ENCODE peak calls at places on chromosomes 13 and 19, in nine cellular contexts. One of them, this sample, is unnamed.

GRCh38 chr13:28636677-28637317 is 22.1 kb upstream of the POMP start:
- DNase-seq in WERI-Rb-1: peak
- DNase-seq in heart left ventricle: peak
- DNase-seq in NCI-H2029 treated with DMSO at 0.1 percent for 48 hours: peak
- DNase-seq in breast epithelium: no peak
- DNase-seq in RWPE1: peak
- DNase-seq in hepatocyte: peak
- DNase-seq in activated CD4-positive, alpha-beta T cell treated with anti-CD3 and anti-CD28 coated beads, Interleukin-2, amount 50 U/mL, for 24 hours: peak
- DNase-seq in Peyer's patch: peak
- DNase-seq in this sample: peak

GRCh38 chr13:25372275-25373081 is 704 bp downstream of the ATP8A2 start:
- DNase-seq in WERI-Rb-1: peak
- DNase-seq in heart left ventricle: no peak
- DNase-seq in NCI-H2029 treated with DMSO at 0.1 percent for 48 hours: no peak
- DNase-seq in breast epithelium: no peak
- DNase-seq in RWPE1: no peak
- DNase-seq in hepatocyte: peak
- DNase-seq in activated CD4-positive, alpha-beta T cell treated with anti-CD3 and anti-CD28 coated beads, Interleukin-2, amount 50 U/mL, for 24 hours: no peak
- DNase-seq in Peyer's patch: no peak
- DNase-seq in this sample: peak

GRCh38 chr19:45340899-45341453 is 426 bp downstream of the KLC3 start:
- DNase-seq in WERI-Rb-1: peak
- DNase-seq in heart left ventricle: no peak
- DNase-seq in NCI-H2029 treated with DMSO at 0.1 percent for 48 hours: no peak
- DNase-seq in breast epithelium: no peak
- DNase-seq in RWPE1: no peak
- DNase-seq in hepatocyte: no peak
- DNase-seq in activated CD4-positive, alpha-beta T cell treated with anti-CD3 and anti-CD28 coated beads, Interleukin-2, amount 50 U/mL, for 24 hours: no peak
- DNase-seq in Peyer's patch: no peak
- DNase-seq in this sample: no peak

GRCh38 chr13:113820813-113821651 is 42.8 kb downstream of the GAS6 start:
- DNase-seq in WERI-Rb-1: no peak
- DNase-seq in heart left ventricle: peak
- DNase-seq in NCI-H2029 treated with DMSO at 0.1 percent for 48 hours: peak
- DNase-seq in breast epithelium: peak
- DNase-seq in RWPE1: peak
- DNase-seq in hepatocyte: peak
- DNase-seq in activated CD4-positive, alpha-beta T cell treated with anti-CD3 and anti-CD28 coated beads, Interleukin-2, amount 50 U/mL, for 24 hours: no peak
- DNase-seq in Peyer's patch: peak
- DNase-seq in this sample: peak

GRCh38 chr13:91296011-91296410 is 51.5 kb upstream of the MIR17HG start:
- DNase-seq in WERI-Rb-1: no peak
- DNase-seq in heart left ventricle: no peak
- DNase-seq in NCI-H2029 treated with DMSO at 0.1 percent for 48 hours: no peak
- DNase-seq in breast epithelium: no peak
- DNase-seq in RWPE1: no peak
- DNase-seq in hepatocyte: no peak
- DNase-seq in activated CD4-positive, alpha-beta T cell treated with anti-CD3 and anti-CD28 coated beads, Interleukin-2, amount 50 U/mL, for 24 hours: no peak
- DNase-seq in Peyer's patch: no peak
- DNase-seq in this sample: no peak

GRCh38 chr19:54335164-54335563 is 3.8 kb downstream of the LILRA4 start:
- DNase-seq in WERI-Rb-1: no peak
- DNase-seq in heart left ventricle: no peak
- DNase-seq in NCI-H2029 treated with DMSO at 0.1 percent for 48 hours: no peak
- DNase-seq in breast epithelium: no peak
- DNase-seq in RWPE1: no peak
- DNase-seq in hepatocyte: no peak
- DNase-seq in activated CD4-positive, alpha-beta T cell treated with anti-CD3 and anti-CD28 coated beads, Interleukin-2, amount 50 U/mL, for 24 hours: no peak
- DNase-seq in Peyer's patch: peak
- DNase-seq in this sample: no peak

GRCh38 chr19:49574206-49574755 is 6.1 kb downstream of the NOSIP start:
- DNase-seq in WERI-Rb-1: no peak
- DNase-seq in heart left ventricle: no peak
- DNase-seq in NCI-H2029 treated with DMSO at 0.1 percent for 48 hours: no peak
- DNase-seq in breast epithelium: no peak
- DNase-seq in RWPE1: no peak
- DNase-seq in hepatocyte: no peak
- DNase-seq in activated CD4-positive, alpha-beta T cell treated with anti-CD3 and anti-CD28 coated beads, Interleukin-2, amount 50 U/mL, for 24 hours: no peak
- DNase-seq in Peyer's patch: no peak
- DNase-seq in this sample: no peak

GRCh38 chr13:44837250-44837649 is 152.0 kb downstream of the NUFIP1 start:
- DNase-seq in WERI-Rb-1: no peak
- DNase-seq in heart left ventricle: no peak
- DNase-seq in NCI-H2029 treated with DMSO at 0.1 percent for 48 hours: no peak
- DNase-seq in breast epithelium: no peak
- DNase-seq in RWPE1: no peak
- DNase-seq in hepatocyte: no peak
- DNase-seq in activated CD4-positive, alpha-beta T cell treated with anti-CD3 and anti-CD28 coated beads, Interleukin-2, amount 50 U/mL, for 24 hours: no peak
- DNase-seq in Peyer's patch: no peak
- DNase-seq in this sample: no peak

GRCh38 chr13:42073683-42074082 is 25.2 kb downstream of the DGKH start:
- DNase-seq in WERI-Rb-1: no peak
- DNase-seq in heart left ventricle: no peak
- DNase-seq in NCI-H2029 treated with DMSO at 0.1 percent for 48 hours: no peak
- DNase-seq in breast epithelium: no peak
- DNase-seq in RWPE1: no peak
- DNase-seq in hepatocyte: no peak
- DNase-seq in activated CD4-positive, alpha-beta T cell treated with anti-CD3 and anti-CD28 coated beads, Interleukin-2, amount 50 U/mL, for 24 hours: no peak
- DNase-seq in Peyer's patch: no peak
- DNase-seq in this sample: no peak

GRCh38 chr13:105904034-105904742 is 631.3 kb downstream of the EFNB2 start:
- DNase-seq in WERI-Rb-1: no peak
- DNase-seq in heart left ventricle: no peak
- DNase-seq in NCI-H2029 treated with DMSO at 0.1 percent for 48 hours: no peak
- DNase-seq in breast epithelium: no peak
- DNase-seq in RWPE1: no peak
- DNase-seq in hepatocyte: no peak
- DNase-seq in activated CD4-positive, alpha-beta T cell treated with anti-CD3 and anti-CD28 coated beads, Interleukin-2, amount 50 U/mL, for 24 hours: no peak
- DNase-seq in Peyer's patch: no peak
- DNase-seq in this sample: no peak

GRCh38 chr19:1601613-1602064 is 3.6 kb downstream of the UQCR11 start:
- DNase-seq in WERI-Rb-1: no peak
- DNase-seq in heart left ventricle: no peak
- DNase-seq in NCI-H2029 treated with DMSO at 0.1 percent for 48 hours: no peak
- DNase-seq in breast epithelium: no peak
- DNase-seq in RWPE1: no peak
- DNase-seq in hepatocyte: no peak
- DNase-seq in activated CD4-positive, alpha-beta T cell treated with anti-CD3 and anti-CD28 coated beads, Interleukin-2, amount 50 U/mL, for 24 hours: no peak
- DNase-seq in Peyer's patch: no peak
- DNase-seq in this sample: no peak

GRCh38 chr13:32285633-32285965 is 29.6 kb downstream of the ZAR1L start:
- DNase-seq in WERI-Rb-1: no peak
- DNase-seq in heart left ventricle: no peak
- DNase-seq in NCI-H2029 treated with DMSO at 0.1 percent for 48 hours: no peak
- DNase-seq in breast epithelium: no peak
- DNase-seq in RWPE1: no peak
- DNase-seq in hepatocyte: no peak
- DNase-seq in activated CD4-positive, alpha-beta T cell treated with anti-CD3 and anti-CD28 coated beads, Interleukin-2, amount 50 U/mL, for 24 hours: no peak
- DNase-seq in Peyer's patch: no peak
- DNase-seq in this sample: no peak

GRCh38 chr13:113573065-113573464 is 11.5 kb upstream of the TFDP1 start:
- DNase-seq in WERI-Rb-1: no peak
- DNase-seq in heart left ventricle: no peak
- DNase-seq in NCI-H2029 treated with DMSO at 0.1 percent for 48 hours: no peak
- DNase-seq in breast epithelium: no peak
- DNase-seq in RWPE1: no peak
- DNase-seq in hepatocyte: no peak
- DNase-seq in activated CD4-positive, alpha-beta T cell treated with anti-CD3 and anti-CD28 coated beads, Interleukin-2, amount 50 U/mL, for 24 hours: no peak
- DNase-seq in Peyer's patch: no peak
- DNase-seq in this sample: no peak

GRCh38 chr13:32537580-32538233 is 888 bp downstream of the N4BP2L2 start:
- DNase-seq in WERI-Rb-1: peak
- DNase-seq in heart left ventricle: peak
- DNase-seq in NCI-H2029 treated with DMSO at 0.1 percent for 48 hours: no peak
- DNase-seq in breast epithelium: no peak
- DNase-seq in RWPE1: no peak
- DNase-seq in hepatocyte: peak
- DNase-seq in activated CD4-positive, alpha-beta T cell treated with anti-CD3 and anti-CD28 coated beads, Interleukin-2, amount 50 U/mL, for 24 hours: peak
- DNase-seq in Peyer's patch: peak
- DNase-seq in this sample: no peak

GRCh38 chr19:681029-681626 is 4.9 kb downstream of the FSTL3 start:
- DNase-seq in WERI-Rb-1: peak
- DNase-seq in heart left ventricle: no peak
- DNase-seq in NCI-H2029 treated with DMSO at 0.1 percent for 48 hours: no peak
- DNase-seq in breast epithelium: peak
- DNase-seq in RWPE1: no peak
- DNase-seq in hepatocyte: peak
- DNase-seq in activated CD4-positive, alpha-beta T cell treated with anti-CD3 and anti-CD28 coated beads, Interleukin-2, amount 50 U/mL, for 24 hours: peak
- DNase-seq in Peyer's patch: peak
- DNase-seq in this sample: no peak

GRCh38 chr19:10764340-10764894 is 46.5 kb downstream of the DNM2 start:
- DNase-seq in WERI-Rb-1: no peak
- DNase-seq in heart left ventricle: no peak
- DNase-seq in NCI-H2029 treated with DMSO at 0.1 percent for 48 hours: no peak
- DNase-seq in breast epithelium: no peak
- DNase-seq in RWPE1: no peak
- DNase-seq in hepatocyte: peak
- DNase-seq in activated CD4-positive, alpha-beta T cell treated with anti-CD3 and anti-CD28 coated beads, Interleukin-2, amount 50 U/mL, for 24 hours: no peak
- DNase-seq in Peyer's patch: peak
- DNase-seq in this sample: no peak

GRCh38 chr13:29162638-29163037 is 342.5 kb downstream of the MTUS2 start:
- DNase-seq in WERI-Rb-1: no peak
- DNase-seq in heart left ventricle: no peak
- DNase-seq in NCI-H2029 treated with DMSO at 0.1 percent for 48 hours: no peak
- DNase-seq in breast epithelium: no peak
- DNase-seq in RWPE1: no peak
- DNase-seq in hepatocyte: peak
- DNase-seq in activated CD4-positive, alpha-beta T cell treated with anti-CD3 and anti-CD28 coated beads, Interleukin-2, amount 50 U/mL, for 24 hours: no peak
- DNase-seq in Peyer's patch: no peak
- DNase-seq in this sample: no peak

GRCh38 chr19:32599736-32600157 is 18.8 kb downstream of the PDCD5 start:
- DNase-seq in WERI-Rb-1: peak
- DNase-seq in heart left ventricle: no peak
- DNase-seq in NCI-H2029 treated with DMSO at 0.1 percent for 48 hours: peak
- DNase-seq in breast epithelium: no peak
- DNase-seq in RWPE1: peak
- DNase-seq in hepatocyte: peak
- DNase-seq in activated CD4-positive, alpha-beta T cell treated with anti-CD3 and anti-CD28 coated beads, Interleukin-2, amount 50 U/mL, for 24 hours: peak
- DNase-seq in Peyer's patch: peak
- DNase-seq in this sample: peak

GRCh38 chr13:49997935-49998334 is 1.1 kb downstream of the TRIM13 start:
- DNase-seq in WERI-Rb-1: no peak
- DNase-seq in heart left ventricle: no peak
- DNase-seq in NCI-H2029 treated with DMSO at 0.1 percent for 48 hours: no peak
- DNase-seq in breast epithelium: no peak
- DNase-seq in RWPE1: no peak
- DNase-seq in hepatocyte: no peak
- DNase-seq in activated CD4-positive, alpha-beta T cell treated with anti-CD3 and anti-CD28 coated beads, Interleukin-2, amount 50 U/mL, for 24 hours: no peak
- DNase-seq in Peyer's patch: no peak
- DNase-seq in this sample: no peak

GRCh38 chr19:16223746-16224145 is 26.0 kb downstream of the AP1M1 start:
- DNase-seq in WERI-Rb-1: no peak
- DNase-seq in heart left ventricle: no peak
- DNase-seq in NCI-H2029 treated with DMSO at 0.1 percent for 48 hours: no peak
- DNase-seq in breast epithelium: no peak
- DNase-seq in RWPE1: no peak
- DNase-seq in hepatocyte: no peak
- DNase-seq in activated CD4-positive, alpha-beta T cell treated with anti-CD3 and anti-CD28 coated beads, Interleukin-2, amount 50 U/mL, for 24 hours: no peak
- DNase-seq in Peyer's patch: peak
- DNase-seq in this sample: no peak

GRCh38 chr19:50486823-50487515 is 10.3 kb upstream of the GARIN5A start:
- DNase-seq in WERI-Rb-1: peak
- DNase-seq in heart left ventricle: no peak
- DNase-seq in NCI-H2029 treated with DMSO at 0.1 percent for 48 hours: no peak
- DNase-seq in breast epithelium: no peak
- DNase-seq in RWPE1: no peak
- DNase-seq in hepatocyte: no peak
- DNase-seq in activated CD4-positive, alpha-beta T cell treated with anti-CD3 and anti-CD28 coated beads, Interleukin-2, amount 50 U/mL, for 24 hours: peak
- DNase-seq in Peyer's patch: no peak
- DNase-seq in this sample: no peak

GRCh38 chr13:51906581-51906980 is 44.8 kb downstream of the CCDC70 start:
- DNase-seq in WERI-Rb-1: no peak
- DNase-seq in heart left ventricle: no peak
- DNase-seq in NCI-H2029 treated with DMSO at 0.1 percent for 48 hours: no peak
- DNase-seq in breast epithelium: peak
- DNase-seq in RWPE1: no peak
- DNase-seq in hepatocyte: no peak
- DNase-seq in activated CD4-positive, alpha-beta T cell treated with anti-CD3 and anti-CD28 coated beads, Interleukin-2, amount 50 U/mL, for 24 hours: no peak
- DNase-seq in Peyer's patch: no peak
- DNase-seq in this sample: no peak

GRCh38 chr13:109204252-109204651 is 574.8 kb downstream of the MYO16 start:
- DNase-seq in WERI-Rb-1: no peak
- DNase-seq in heart left ventricle: no peak
- DNase-seq in NCI-H2029 treated with DMSO at 0.1 percent for 48 hours: peak
- DNase-seq in breast epithelium: no peak
- DNase-seq in RWPE1: no peak
- DNase-seq in hepatocyte: no peak
- DNase-seq in activated CD4-positive, alpha-beta T cell treated with anti-CD3 and anti-CD28 coated beads, Interleukin-2, amount 50 U/mL, for 24 hours: no peak
- DNase-seq in Peyer's patch: no peak
- DNase-seq in this sample: no peak

GRCh38 chr13:35879111-35879510 is 252.1 kb downstream of the DCLK1 start:
- DNase-seq in WERI-Rb-1: no peak
- DNase-seq in heart left ventricle: no peak
- DNase-seq in NCI-H2029 treated with DMSO at 0.1 percent for 48 hours: no peak
- DNase-seq in breast epithelium: no peak
- DNase-seq in RWPE1: no peak
- DNase-seq in hepatocyte: no peak
- DNase-seq in activated CD4-positive, alpha-beta T cell treated with anti-CD3 and anti-CD28 coated beads, Interleukin-2, amount 50 U/mL, for 24 hours: no peak
- DNase-seq in Peyer's patch: no peak
- DNase-seq in this sample: peak

GRCh38 chr13:40476175-40476958 is 190.1 kb downstream of the FOXO1 start:
- DNase-seq in WERI-Rb-1: no peak
- DNase-seq in heart left ventricle: no peak
- DNase-seq in NCI-H2029 treated with DMSO at 0.1 percent for 48 hours: no peak
- DNase-seq in breast epithelium: no peak
- DNase-seq in RWPE1: no peak
- DNase-seq in hepatocyte: no peak
- DNase-seq in activated CD4-positive, alpha-beta T cell treated with anti-CD3 and anti-CD28 coated beads, Interleukin-2, amount 50 U/mL, for 24 hours: no peak
- DNase-seq in Peyer's patch: peak
- DNase-seq in this sample: no peak

GRCh38 chr19:2210987-2211740 is 25.0 kb downstream of the PLEKHJ1 start:
- DNase-seq in WERI-Rb-1: no peak
- DNase-seq in heart left ventricle: no peak
- DNase-seq in NCI-H2029 treated with DMSO at 0.1 percent for 48 hours: no peak
- DNase-seq in breast epithelium: no peak
- DNase-seq in RWPE1: no peak
- DNase-seq in hepatocyte: no peak
- DNase-seq in activated CD4-positive, alpha-beta T cell treated with anti-CD3 and anti-CD28 coated beads, Interleukin-2, amount 50 U/mL, for 24 hours: no peak
- DNase-seq in Peyer's patch: no peak
- DNase-seq in this sample: no peak

GRCh38 chr13:66689037-66689619 is 541.0 kb downstream of the PCDH9 start:
- DNase-seq in WERI-Rb-1: no peak
- DNase-seq in heart left ventricle: no peak
- DNase-seq in NCI-H2029 treated with DMSO at 0.1 percent for 48 hours: no peak
- DNase-seq in breast epithelium: no peak
- DNase-seq in RWPE1: no peak
- DNase-seq in hepatocyte: no peak
- DNase-seq in activated CD4-positive, alpha-beta T cell treated with anti-CD3 and anti-CD28 coated beads, Interleukin-2, amount 50 U/mL, for 24 hours: no peak
- DNase-seq in Peyer's patch: no peak
- DNase-seq in this sample: no peak

GRCh38 chr13:42007844-42008243 is 40.6 kb upstream of the DGKH start:
- DNase-seq in WERI-Rb-1: no peak
- DNase-seq in heart left ventricle: no peak
- DNase-seq in NCI-H2029 treated with DMSO at 0.1 percent for 48 hours: no peak
- DNase-seq in breast epithelium: no peak
- DNase-seq in RWPE1: no peak
- DNase-seq in hepatocyte: no peak
- DNase-seq in activated CD4-positive, alpha-beta T cell treated with anti-CD3 and anti-CD28 coated beads, Interleukin-2, amount 50 U/mL, for 24 hours: no peak
- DNase-seq in Peyer's patch: no peak
- DNase-seq in this sample: no peak

GRCh38 chr13:108667205-108667604 is 37.8 kb downstream of the MYO16 start:
- DNase-seq in WERI-Rb-1: no peak
- DNase-seq in heart left ventricle: no peak
- DNase-seq in NCI-H2029 treated with DMSO at 0.1 percent for 48 hours: no peak
- DNase-seq in breast epithelium: no peak
- DNase-seq in RWPE1: no peak
- DNase-seq in hepatocyte: no peak
- DNase-seq in activated CD4-positive, alpha-beta T cell treated with anti-CD3 and anti-CD28 coated beads, Interleukin-2, amount 50 U/mL, for 24 hours: no peak
- DNase-seq in Peyer's patch: no peak
- DNase-seq in this sample: no peak

GRCh38 chr19:13153627-13154240 is 3.5 kb downstream of the IER2 start:
- DNase-seq in WERI-Rb-1: no peak
- DNase-seq in heart left ventricle: no peak
- DNase-seq in NCI-H2029 treated with DMSO at 0.1 percent for 48 hours: no peak
- DNase-seq in breast epithelium: no peak
- DNase-seq in RWPE1: no peak
- DNase-seq in hepatocyte: peak
- DNase-seq in activated CD4-positive, alpha-beta T cell treated with anti-CD3 and anti-CD28 coated beads, Interleukin-2, amount 50 U/mL, for 24 hours: no peak
- DNase-seq in Peyer's patch: peak
- DNase-seq in this sample: no peak

GRCh38 chr19:39409886-39410619 is 2.4 kb upstream of the PLEKHG2 start:
- DNase-seq in WERI-Rb-1: no peak
- DNase-seq in heart left ventricle: peak
- DNase-seq in NCI-H2029 treated with DMSO at 0.1 percent for 48 hours: peak
- DNase-seq in breast epithelium: no peak
- DNase-seq in RWPE1: no peak
- DNase-seq in hepatocyte: peak
- DNase-seq in activated CD4-positive, alpha-beta T cell treated with anti-CD3 and anti-CD28 coated beads, Interleukin-2, amount 50 U/mL, for 24 hours: no peak
- DNase-seq in Peyer's patch: peak
- DNase-seq in this sample: no peak